ENCODE peak calls at places on chromosomes 13 and 19, in four cellular contexts. M is globus pallidus; L is stimulated activated CD4-positive, alpha-beta T cell treated with anti-CD3 and anti-CD28 coated beads, Interleukin-2, amount 100 ng/mL, for 48 hours; I is NCI-H1092 treated with DMSO at 0.1 percent for 48 hours. J is an unnamed sample.

GRCh38 chr13:73610799-73611592 is 523.2 kb downstream of the KLF12 start:
- DNase-seq in M (no peak), L (no peak), I (no peak), J (no peak)

GRCh38 chr19:46453661-46454060 is 17.7 kb downstream of the PNMA8A start:
- DNase-seq in M (no peak), L (no peak), I (no peak), J (no peak)

GRCh38 chr13:52713894-52714293 is 25.7 kb downstream of the CNMD start:
- DNase-seq in M (peak; percentile 31), L (no peak), I (no peak), J (no peak)

GRCh38 chr19:29497686-29498436 is 27.9 kb upstream of the VSTM2B start:
- DNase-seq in M (no peak), L (no peak), I (no peak), J (no peak)

GRCh38 chr19:494171-495046 is 1.9 kb upstream of the MADCAM1 start:
- DNase-seq in M (no peak), L (no peak), I (no peak), J (no peak)

GRCh38 chr19:13143135-13143534 is 7.0 kb downstream of the STX10 start:
- DNase-seq in M (no peak), L (no peak), I (no peak), J (peak; percentile 74)

GRCh38 chr19:29587518-29587986 is 18.5 kb upstream of the POP4 start:
- DNase-seq in M (no peak), L (peak; percentile 34), I (no peak), J (no peak)

GRCh38 chr19:747432-748273 is 3.3 kb upstream of the MISP start:
- DNase-seq in M (no peak), L (no peak), I (no peak), J (no peak)

GRCh38 chr13:107210216-107211010 is 642.5 kb upstream of the ARGLU1 start:
- DNase-seq in M (no peak), L (no peak), I (peak; percentile 100), J (no peak)

GRCh38 chr19:38070573-38070972 is 153.4 kb downstream of the DPF1 start:
- DNase-seq in M (no peak), L (no peak), I (no peak), J (peak; percentile 88)

GRCh38 chr19:51417107-51417806 is at the start of gene SIGLEC10:
- DNase-seq in M (no peak), L (peak; percentile 40), I (no peak), J (no peak)

GRCh38 chr19:5293607-5294089 is 47.0 kb downstream of the PTPRS start:
- DNase-seq in M (no peak), L (no peak), I (peak; percentile 42), J (no peak)

GRCh38 chr13:42548731-42549554 is 25.0 kb upstream of the TNFSF11 start:
- DNase-seq in M (peak; percentile 6), L (no peak), I (no peak), J (no peak)

GRCh38 chr19:13764101-13764807 is at the start of gene MRI1:
- DNase-seq in M (peak; percentile 66), L (peak; percentile 48), I (peak; percentile 71), J (peak; percentile 65)

GRCh38 chr19:9498183-9498902 is at the start of gene ZNF560:
- DNase-seq in M (no peak), L (peak; percentile 3), I (no peak), J (no peak)

GRCh38 chr13:107289540-107289939 is 721.6 kb upstream of the ARGLU1 start:
- DNase-seq in M (no peak), L (no peak), I (no peak), J (no peak)

GRCh38 chr13:44906758-44907157 is 82.5 kb downstream of the NUFIP1 start:
- DNase-seq in M (peak; percentile 78), L (no peak), I (peak; percentile 29), J (no peak)

GRCh38 chr13:100273576-100273975 is 184.7 kb downstream of the PCCA start:
- DNase-seq in M (no peak), L (no peak), I (no peak), J (no peak)

GRCh38 chr13:46136688-46137087 is 31.9 kb upstream of the CPB2 start:
- DNase-seq in M (no peak), L (no peak), I (no peak), J (no peak)

GRCh38 chr13:111239754-111240670 is 80.4 kb upstream of the TEX29 start:
- DNase-seq in M (peak; percentile 46), L (no peak), I (peak; percentile 57), J (no peak)

GRCh38 chr19:14959263-14959662 is 18.0 kb downstream of the OR7C2 start:
- DNase-seq in M (no peak), L (no peak), I (no peak), J (no peak)